ENCODE peak calls at places on chromosomes 6 and 20, in four cellular contexts. One of them, this sample, is unnamed.

GRCh38 chr6:76790881-76791280 is 672.4 kb downstream of the HTR1B start:
- DNase-seq in iris pigment epithelial cell: peak; percentile 49
- DNase-seq in heart left ventricle: no peak
- DNase-seq in T-helper 1 cell: no peak
- DNase-seq in this sample: no peak

GRCh38 chr6:33683051-33683571 is 28.4 kb downstream of the UQCC2 start:
- DNase-seq in T-helper 1 cell: peak; percentile 61
- DNase-seq in heart left ventricle: no peak
- DNase-seq in iris pigment epithelial cell: no peak
- DNase-seq in this sample: no peak

GRCh38 chr20:56628015-56628872 is 862 bp upstream of the TFAP2C start:
- DNase-seq in T-helper 1 cell: no peak
- DNase-seq in iris pigment epithelial cell: no peak
- DNase-seq in heart left ventricle: no peak
- DNase-seq in this sample: peak; percentile 79

GRCh38 chr20:59222982-59223610 is 59.5 kb downstream of the ZNF831 start:
- DNase-seq in heart left ventricle: no peak
- DNase-seq in iris pigment epithelial cell: no peak
- DNase-seq in T-helper 1 cell: no peak
- DNase-seq in this sample: no peak

GRCh38 chr6:107569456-107569855 is 79.5 kb downstream of the SOBP start:
- DNase-seq in heart left ventricle: no peak
- DNase-seq in iris pigment epithelial cell: no peak
- DNase-seq in T-helper 1 cell: no peak
- DNase-seq in this sample: no peak

GRCh38 chr6:107626645-107627044 is 136.7 kb downstream of the SOBP start:
- DNase-seq in heart left ventricle: no peak
- DNase-seq in iris pigment epithelial cell: no peak
- DNase-seq in T-helper 1 cell: no peak
- DNase-seq in this sample: no peak

GRCh38 chr20:22905667-22906066 is 129.4 kb upstream of the SSTR4 start:
- DNase-seq in T-helper 1 cell: peak; percentile 1
- DNase-seq in heart left ventricle: peak; percentile 63
- DNase-seq in iris pigment epithelial cell: no peak
- DNase-seq in this sample: no peak

GRCh38 chr6:166586424-166587156 is at the start of gene RAMACL:
- DNase-seq in iris pigment epithelial cell: no peak
- DNase-seq in T-helper 1 cell: peak; percentile 8
- DNase-seq in heart left ventricle: no peak
- DNase-seq in this sample: no peak

GRCh38 chr6:80457044-80457933 is 350.8 kb downstream of the BCKDHB start:
- DNase-seq in iris pigment epithelial cell: peak; percentile 97
- DNase-seq in heart left ventricle: peak; percentile 61
- DNase-seq in T-helper 1 cell: no peak
- DNase-seq in this sample: no peak

GRCh38 chr6:34476941-34477340 is 11.1 kb downstream of the PACSIN1 start:
- DNase-seq in iris pigment epithelial cell: no peak
- DNase-seq in heart left ventricle: no peak
- DNase-seq in T-helper 1 cell: no peak
- DNase-seq in this sample: no peak

GRCh38 chr6:21587925-21588811 is 5.4 kb upstream of the SOX4 start:
- DNase-seq in heart left ventricle: peak; percentile 55
- DNase-seq in T-helper 1 cell: peak; percentile 60
- DNase-seq in iris pigment epithelial cell: peak; percentile 70
- DNase-seq in this sample: peak; percentile 96

GRCh38 chr6:31462026-31462963 is 35.6 kb upstream of the MICB start:
- DNase-seq in iris pigment epithelial cell: peak; percentile 31
- DNase-seq in heart left ventricle: no peak
- DNase-seq in T-helper 1 cell: no peak
- DNase-seq in this sample: no peak

GRCh38 chr6:88982720-88983119 is 19.3 kb upstream of the RNGTT start:
- DNase-seq in iris pigment epithelial cell: peak; percentile 80
- DNase-seq in heart left ventricle: peak; percentile 36
- DNase-seq in T-helper 1 cell: peak; percentile 57
- DNase-seq in this sample: peak; percentile 56

GRCh38 chr6:54335871-54336270 is 27.6 kb downstream of the TINAG start:
- DNase-seq in heart left ventricle: no peak
- DNase-seq in T-helper 1 cell: no peak
- DNase-seq in iris pigment epithelial cell: peak; percentile 85
- DNase-seq in this sample: no peak

GRCh38 chr20:12152996-12153395 is 235.3 kb downstream of the BTBD3 start:
- DNase-seq in heart left ventricle: no peak
- DNase-seq in T-helper 1 cell: no peak
- DNase-seq in iris pigment epithelial cell: peak; percentile 78
- DNase-seq in this sample: no peak

GRCh38 chr20:59749293-59749680 is 144.9 kb downstream of the PHACTR3 start:
- DNase-seq in iris pigment epithelial cell: peak; percentile 7
- DNase-seq in heart left ventricle: no peak
- DNase-seq in T-helper 1 cell: no peak
- DNase-seq in this sample: no peak